ENCODE peak calls at places on chromosomes 4 and X, in seven cellular contexts. One of them, this sample, is unnamed.
A peak's percentile ranks its signal among the peaks of the same experiment; 100 is the strongest.

GRCh38 chr4:130043796-130044195 is 947.8 kb downstream of the C4orf33 start:
- DNase-seq in left ventricle myocardium inferior: no peak
- DNase-seq in uterus: no peak
- DNase-seq in PC-3: no peak
- DNase-seq in upper lobe of left lung: no peak
- DNase-seq in endodermal cell: no peak
- DNase-seq in CD4-positive, alpha-beta T cell: no peak
- DNase-seq in this sample: no peak

GRCh38 chrX:131778269-131779218 is 234.7 kb downstream of the OR13H1 start:
- DNase-seq in left ventricle myocardium inferior: no peak
- DNase-seq in endodermal cell: no peak
- DNase-seq in CD4-positive, alpha-beta T cell: peak; percentile 61
- DNase-seq in PC-3: peak; percentile 25
- DNase-seq in upper lobe of left lung: peak; percentile 22
- DNase-seq in uterus: peak; percentile 75
- DNase-seq in this sample: peak; percentile 80

GRCh38 chr4:165136529-165136928 is 23.9 kb upstream of the TMEM192 start:
- DNase-seq in CD4-positive, alpha-beta T cell: no peak
- DNase-seq in PC-3: no peak
- DNase-seq in upper lobe of left lung: no peak
- DNase-seq in left ventricle myocardium inferior: no peak
- DNase-seq in endodermal cell: no peak
- DNase-seq in uterus: no peak
- DNase-seq in this sample: no peak

GRCh38 chrX:44223150-44223549 is 120.3 kb downstream of the EFHC2 start:
- DNase-seq in left ventricle myocardium inferior: no peak
- DNase-seq in CD4-positive, alpha-beta T cell: no peak
- DNase-seq in endodermal cell: no peak
- DNase-seq in PC-3: peak; percentile 91
- DNase-seq in upper lobe of left lung: no peak
- DNase-seq in uterus: no peak
- DNase-seq in this sample: no peak

GRCh38 chrX:56812515-56813105 is 83.6 kb downstream of the NBDY start:
- DNase-seq in left ventricle myocardium inferior: no peak
- DNase-seq in CD4-positive, alpha-beta T cell: no peak
- DNase-seq in endodermal cell: peak; percentile 20
- DNase-seq in uterus: no peak
- DNase-seq in PC-3: no peak
- DNase-seq in upper lobe of left lung: no peak
- DNase-seq in this sample: no peak

GRCh38 chr4:126738527-126738923 is 894.2 kb upstream of the INTU start:
- DNase-seq in left ventricle myocardium inferior: no peak
- DNase-seq in CD4-positive, alpha-beta T cell: no peak
- DNase-seq in upper lobe of left lung: no peak
- DNase-seq in uterus: no peak
- DNase-seq in PC-3: no peak
- DNase-seq in endodermal cell: no peak
- DNase-seq in this sample: no peak

GRCh38 chrX:110407910-110408545 is 49.4 kb downstream of the RTL9 start:
- DNase-seq in PC-3: peak; percentile 84
- DNase-seq in CD4-positive, alpha-beta T cell: no peak
- DNase-seq in endodermal cell: peak; percentile 82
- DNase-seq in uterus: no peak
- DNase-seq in left ventricle myocardium inferior: no peak
- DNase-seq in upper lobe of left lung: no peak
- DNase-seq in this sample: no peak

GRCh38 chr4:85398276-85398675 is 76.7 kb upstream of the ARHGAP24 start:
- DNase-seq in left ventricle myocardium inferior: no peak
- DNase-seq in PC-3: no peak
- DNase-seq in CD4-positive, alpha-beta T cell: no peak
- DNase-seq in uterus: peak; percentile 31
- DNase-seq in upper lobe of left lung: no peak
- DNase-seq in endodermal cell: peak; percentile 46
- DNase-seq in this sample: no peak

GRCh38 chrX:8879750-8880149 is 78.6 kb upstream of the FAM9A start:
- DNase-seq in endodermal cell: peak; percentile 76
- DNase-seq in PC-3: peak; percentile 20
- DNase-seq in upper lobe of left lung: no peak
- DNase-seq in left ventricle myocardium inferior: no peak
- DNase-seq in uterus: no peak
- DNase-seq in CD4-positive, alpha-beta T cell: peak; percentile 14
- DNase-seq in this sample: no peak

GRCh38 chr4:128355301-128355700 is 67.7 kb upstream of the PGRMC2 start:
- DNase-seq in uterus: no peak
- DNase-seq in upper lobe of left lung: no peak
- DNase-seq in PC-3: no peak
- DNase-seq in left ventricle myocardium inferior: peak; percentile 29
- DNase-seq in endodermal cell: no peak
- DNase-seq in CD4-positive, alpha-beta T cell: no peak
- DNase-seq in this sample: no peak

GRCh38 chr4:158824425-158825274 is 55.8 kb downstream of the FNIP2 start:
- DNase-seq in CD4-positive, alpha-beta T cell: no peak
- DNase-seq in PC-3: no peak
- DNase-seq in endodermal cell: no peak
- DNase-seq in uterus: no peak
- DNase-seq in left ventricle myocardium inferior: no peak
- DNase-seq in upper lobe of left lung: no peak
- DNase-seq in this sample: no peak

GRCh38 chr4:96183630-96184029 is 343.7 kb downstream of the PDHA2 start:
- DNase-seq in uterus: no peak
- DNase-seq in PC-3: no peak
- DNase-seq in left ventricle myocardium inferior: no peak
- DNase-seq in upper lobe of left lung: no peak
- DNase-seq in endodermal cell: no peak
- DNase-seq in CD4-positive, alpha-beta T cell: no peak
- DNase-seq in this sample: no peak

GRCh38 chrX:93169771-93170170 is 503.6 kb downstream of the NAP1L3 start:
- DNase-seq in upper lobe of left lung: no peak
- DNase-seq in CD4-positive, alpha-beta T cell: no peak
- DNase-seq in PC-3: no peak
- DNase-seq in endodermal cell: no peak
- DNase-seq in left ventricle myocardium inferior: no peak
- DNase-seq in uterus: no peak
- DNase-seq in this sample: no peak

GRCh38 chr4:26372525-26373172 is 51.8 kb downstream of the RBPJ start:
- DNase-seq in upper lobe of left lung: no peak
- DNase-seq in CD4-positive, alpha-beta T cell: peak; percentile 13
- DNase-seq in left ventricle myocardium inferior: no peak
- DNase-seq in uterus: no peak
- DNase-seq in endodermal cell: no peak
- DNase-seq in PC-3: peak; percentile 62
- DNase-seq in this sample: no peak

GRCh38 chr4:22596384-22596783 is 80.5 kb upstream of the ADGRA3 start:
- DNase-seq in endodermal cell: no peak
- DNase-seq in left ventricle myocardium inferior: no peak
- DNase-seq in CD4-positive, alpha-beta T cell: no peak
- DNase-seq in upper lobe of left lung: no peak
- DNase-seq in PC-3: no peak
- DNase-seq in uterus: no peak
- DNase-seq in this sample: no peak

GRCh38 chrX:125131146-125131545 is 188.5 kb upstream of the TEX13C start:
- DNase-seq in CD4-positive, alpha-beta T cell: no peak
- DNase-seq in endodermal cell: no peak
- DNase-seq in uterus: no peak
- DNase-seq in left ventricle myocardium inferior: no peak
- DNase-seq in PC-3: peak; percentile 50
- DNase-seq in upper lobe of left lung: no peak
- DNase-seq in this sample: no peak

GRCh38 chrX:151710457-151710856 is 5.4 kb upstream of the FATE1 start:
- DNase-seq in CD4-positive, alpha-beta T cell: no peak
- DNase-seq in PC-3: no peak
- DNase-seq in endodermal cell: no peak
- DNase-seq in left ventricle myocardium inferior: no peak
- DNase-seq in uterus: no peak
- DNase-seq in upper lobe of left lung: no peak
- DNase-seq in this sample: no peak

GRCh38 chrX:15680401-15680800 is 15.8 kb upstream of the CLTRN start:
- DNase-seq in CD4-positive, alpha-beta T cell: no peak
- DNase-seq in uterus: no peak
- DNase-seq in PC-3: peak; percentile 58
- DNase-seq in left ventricle myocardium inferior: no peak
- DNase-seq in endodermal cell: no peak
- DNase-seq in upper lobe of left lung: no peak
- DNase-seq in this sample: no peak

GRCh38 chr4:105994061-105994460 is 98.8 kb downstream of the NPNT start:
- DNase-seq in PC-3: no peak
- DNase-seq in left ventricle myocardium inferior: no peak
- DNase-seq in endodermal cell: no peak
- DNase-seq in uterus: no peak
- DNase-seq in CD4-positive, alpha-beta T cell: no peak
- DNase-seq in upper lobe of left lung: no peak
- DNase-seq in this sample: no peak

GRCh38 chr4:55784747-55785146 is 34.8 kb upstream of the EXOC1L start:
- DNase-seq in endodermal cell: peak; percentile 55
- DNase-seq in PC-3: no peak
- DNase-seq in uterus: no peak
- DNase-seq in left ventricle myocardium inferior: no peak
- DNase-seq in upper lobe of left lung: no peak
- DNase-seq in CD4-positive, alpha-beta T cell: no peak
- DNase-seq in this sample: no peak

GRCh38 chr4:25527044-25527443 is 128.6 kb upstream of the SLC34A2 start:
- DNase-seq in CD4-positive, alpha-beta T cell: no peak
- DNase-seq in endodermal cell: no peak
- DNase-seq in left ventricle myocardium inferior: no peak
- DNase-seq in uterus: no peak
- DNase-seq in upper lobe of left lung: no peak
- DNase-seq in PC-3: no peak
- DNase-seq in this sample: no peak

GRCh38 chr4:80266267-80266901 is at the start of gene FGF5:
- DNase-seq in left ventricle myocardium inferior: peak; percentile 25
- DNase-seq in uterus: peak; percentile 29
- DNase-seq in PC-3: peak; percentile 76
- DNase-seq in upper lobe of left lung: peak; percentile 86
- DNase-seq in CD4-positive, alpha-beta T cell: no peak
- DNase-seq in endodermal cell: peak; percentile 83
- DNase-seq in this sample: no peak

GRCh38 chrX:75781618-75782017 is 3.4 kb downstream of the MAGEE2 start:
- DNase-seq in endodermal cell: no peak
- DNase-seq in CD4-positive, alpha-beta T cell: no peak
- DNase-seq in upper lobe of left lung: peak; percentile 82
- DNase-seq in left ventricle myocardium inferior: peak; percentile 29
- DNase-seq in PC-3: no peak
- DNase-seq in uterus: peak; percentile 34
- DNase-seq in this sample: peak; percentile 56

GRCh38 chrX:67724359-67725110 is 180.7 kb downstream of the AR start:
- DNase-seq in left ventricle myocardium inferior: no peak
- DNase-seq in upper lobe of left lung: no peak
- DNase-seq in endodermal cell: no peak
- DNase-seq in uterus: no peak
- DNase-seq in PC-3: no peak
- DNase-seq in CD4-positive, alpha-beta T cell: no peak
- DNase-seq in this sample: no peak

GRCh38 chr4:154345359-154345758 is 146.2 kb downstream of the DCHS2 start:
- DNase-seq in upper lobe of left lung: no peak
- DNase-seq in CD4-positive, alpha-beta T cell: no peak
- DNase-seq in left ventricle myocardium inferior: no peak
- DNase-seq in uterus: no peak
- DNase-seq in endodermal cell: no peak
- DNase-seq in PC-3: no peak
- DNase-seq in this sample: no peak

GRCh38 chr4:154349829-154350228 is 141.8 kb downstream of the DCHS2 start:
- DNase-seq in upper lobe of left lung: no peak
- DNase-seq in endodermal cell: no peak
- DNase-seq in left ventricle myocardium inferior: no peak
- DNase-seq in uterus: no peak
- DNase-seq in CD4-positive, alpha-beta T cell: no peak
- DNase-seq in PC-3: peak; percentile 35
- DNase-seq in this sample: no peak

GRCh38 chr4:154344686-154345085 is 146.9 kb downstream of the DCHS2 start:
- DNase-seq in CD4-positive, alpha-beta T cell: no peak
- DNase-seq in upper lobe of left lung: peak; percentile 33
- DNase-seq in left ventricle myocardium inferior: no peak
- DNase-seq in endodermal cell: peak; percentile 81
- DNase-seq in uterus: no peak
- DNase-seq in PC-3: peak; percentile 2
- DNase-seq in this sample: no peak

GRCh38 chr4:154348657-154349056 is 142.9 kb downstream of the DCHS2 start:
- DNase-seq in endodermal cell: peak; percentile 56
- DNase-seq in left ventricle myocardium inferior: no peak
- DNase-seq in CD4-positive, alpha-beta T cell: no peak
- DNase-seq in PC-3: no peak
- DNase-seq in upper lobe of left lung: no peak
- DNase-seq in uterus: no peak
- DNase-seq in this sample: no peak
- TF ChIP-seq CTCF in endodermal cell: peak; percentile 64
- TF ChIP-seq CTCF in left ventricle myocardium inferior: no peak
- TF ChIP-seq CTCF in CD4-positive, alpha-beta T cell: no peak
- TF ChIP-seq CTCF in PC-3: peak; percentile 26
- TF ChIP-seq CTCF in upper lobe of left lung: no peak
- TF ChIP-seq CTCF in uterus: no peak
- TF ChIP-seq CTCF in this sample: no peak

DNA sequence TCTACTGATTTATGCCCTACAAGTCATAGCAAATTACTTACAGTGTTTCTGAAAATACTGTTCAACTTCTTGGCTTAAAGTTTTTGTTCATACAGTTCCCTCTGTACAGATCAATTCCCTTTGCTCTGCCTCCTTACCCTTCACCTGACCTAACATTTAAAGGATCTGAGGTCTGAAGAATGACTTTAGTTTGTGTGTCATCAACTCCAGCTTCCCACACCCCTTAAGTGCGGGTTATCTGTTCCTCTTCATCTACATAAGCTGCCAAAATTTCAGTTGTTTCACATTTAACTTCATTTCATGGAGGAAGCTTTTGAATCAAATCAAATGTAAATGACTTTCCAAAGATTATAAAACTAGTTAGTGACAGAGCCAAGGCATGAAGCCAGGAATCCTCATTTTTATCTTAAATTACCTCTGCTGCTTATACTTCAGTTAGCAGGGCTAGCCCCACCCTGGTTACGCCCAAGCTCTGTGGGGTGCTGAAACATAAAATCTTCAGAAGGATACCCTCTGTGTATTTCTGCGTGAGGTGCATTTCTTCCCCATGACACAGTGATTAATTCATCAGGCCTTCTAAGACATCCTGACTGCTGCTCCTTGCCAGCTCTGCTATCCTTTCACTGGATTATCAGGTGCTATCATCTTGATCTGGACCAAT is 16.5 kb downstream of the CXCL1 start:
- DNase-seq in CD4-positive, alpha-beta T cell: no peak
- DNase-seq in PC-3: peak; percentile 88
- DNase-seq in uterus: no peak
- DNase-seq in left ventricle myocardium inferior: no peak
- DNase-seq in endodermal cell: no peak
- DNase-seq in upper lobe of left lung: no peak
- DNase-seq in this sample: no peak
- H3K27ac ChIP-seq in CD4-positive, alpha-beta T cell: no peak overlapping the region
- H3K27ac ChIP-seq in PC-3: peak overlapping the region; percentile 63
- H3K27ac ChIP-seq in uterus: no peak overlapping the region
- H3K27ac ChIP-seq in left ventricle myocardium inferior: no peak overlapping the region
- H3K27ac ChIP-seq in endodermal cell: no peak overlapping the region
- H3K27ac ChIP-seq in upper lobe of left lung: no peak overlapping the region
- H3K27ac ChIP-seq in this sample: no peak overlapping the region

GRCh38 chr4:139768913-139769312 is 103.3 kb downstream of the MGST2 start:
- DNase-seq in PC-3: no peak
- DNase-seq in uterus: no peak
- DNase-seq in upper lobe of left lung: no peak
- DNase-seq in left ventricle myocardium inferior: no peak
- DNase-seq in endodermal cell: peak; percentile 72
- DNase-seq in CD4-positive, alpha-beta T cell: no peak
- DNase-seq in this sample: peak; percentile 57
- TF ChIP-seq CTCF in PC-3: peak; percentile 31
- TF ChIP-seq CTCF in uterus: no peak
- TF ChIP-seq CTCF in upper lobe of left lung: no peak
- TF ChIP-seq CTCF in left ventricle myocardium inferior: peak; percentile 18
- TF ChIP-seq CTCF in endodermal cell: peak; percentile 74
- TF ChIP-seq CTCF in CD4-positive, alpha-beta T cell: no peak
- TF ChIP-seq CTCF in this sample: no peak

GRCh38 chr4:147596976-147597375 is 20.2 kb upstream of the TMEM184C start:
- DNase-seq in uterus: no peak
- DNase-seq in CD4-positive, alpha-beta T cell: no peak
- DNase-seq in upper lobe of left lung: no peak
- DNase-seq in left ventricle myocardium inferior: no peak
- DNase-seq in endodermal cell: no peak
- DNase-seq in PC-3: peak; percentile 90
- DNase-seq in this sample: no peak
- H3K27ac ChIP-seq in uterus: no peak overlapping the region
- H3K27ac ChIP-seq in CD4-positive, alpha-beta T cell: no peak overlapping the region
- H3K27ac ChIP-seq in upper lobe of left lung: no peak overlapping the region
- H3K27ac ChIP-seq in left ventricle myocardium inferior: no peak overlapping the region
- H3K27ac ChIP-seq in endodermal cell: no peak overlapping the region
- H3K27ac ChIP-seq in PC-3: no peak overlapping the region
- H3K27ac ChIP-seq in this sample: no peak overlapping the region